ENCODE peak calls at places on chromosomes 4 and X, in eight cellular contexts. One of them, this sample, is unnamed.
A peak's percentile ranks its signal among the peaks of the same experiment; 100 is the strongest.

GRCh38 chrX:149255860-149256259 is 249.2 kb downstream of the IDS start:
- DNase-seq in neural progenitor cell: no peak
- DNase-seq in upper lobe of right lung: no peak
- DNase-seq in fibroblast of pulmonary artery: no peak
- DNase-seq in A549: no peak
- DNase-seq in HepG2: no peak
- DNase-seq in keratinocyte: no peak
- DNase-seq in heart left ventricle: no peak
- DNase-seq in this sample: no peak

GRCh38 chr4:154743683-154744340 is at the start of gene LRAT:
- DNase-seq in neural progenitor cell: peak; percentile 88
- DNase-seq in upper lobe of right lung: peak; percentile 88
- DNase-seq in fibroblast of pulmonary artery: no peak
- DNase-seq in A549: peak; percentile 10
- DNase-seq in HepG2: no peak
- DNase-seq in keratinocyte: no peak
- DNase-seq in heart left ventricle: no peak
- DNase-seq in this sample: peak; percentile 41

GRCh38 chrX:46268429-46268828 is 276.8 kb downstream of the ZNF674 start:
- DNase-seq in neural progenitor cell: no peak
- DNase-seq in upper lobe of right lung: no peak
- DNase-seq in fibroblast of pulmonary artery: peak; percentile 10
- DNase-seq in A549: peak; percentile 77
- DNase-seq in HepG2: peak; percentile 11
- DNase-seq in keratinocyte: peak; percentile 66
- DNase-seq in heart left ventricle: no peak
- DNase-seq in this sample: no peak

GRCh38 chrX:124690495-124690894 is 344.1 kb downstream of the SH2D1A start:
- DNase-seq in neural progenitor cell: no peak
- DNase-seq in upper lobe of right lung: no peak
- DNase-seq in fibroblast of pulmonary artery: no peak
- DNase-seq in A549: no peak
- DNase-seq in HepG2: no peak
- DNase-seq in keratinocyte: peak; percentile 13
- DNase-seq in heart left ventricle: no peak
- DNase-seq in this sample: no peak

GRCh38 chrX:44314259-44314734 is 29.2 kb downstream of the EFHC2 start:
- DNase-seq in neural progenitor cell: no peak
- DNase-seq in upper lobe of right lung: no peak
- DNase-seq in fibroblast of pulmonary artery: peak; percentile 76
- DNase-seq in A549: no peak
- DNase-seq in HepG2: no peak
- DNase-seq in keratinocyte: no peak
- DNase-seq in heart left ventricle: peak; percentile 44
- DNase-seq in this sample: no peak

GRCh38 chr4:76622717-76623116 is 187.7 kb downstream of the SHROOM3 start:
- DNase-seq in neural progenitor cell: no peak
- DNase-seq in upper lobe of right lung: no peak
- DNase-seq in fibroblast of pulmonary artery: no peak
- DNase-seq in A549: no peak
- DNase-seq in HepG2: no peak
- DNase-seq in keratinocyte: no peak
- DNase-seq in heart left ventricle: no peak
- DNase-seq in this sample: no peak

GRCh38 chrX:84168574-84168973 is 19.4 kb downstream of the RPS6KA6 start:
- DNase-seq in neural progenitor cell: no peak
- DNase-seq in upper lobe of right lung: no peak
- DNase-seq in fibroblast of pulmonary artery: no peak
- DNase-seq in A549: peak; percentile 12
- DNase-seq in HepG2: no peak
- DNase-seq in keratinocyte: no peak
- DNase-seq in heart left ventricle: no peak
- DNase-seq in this sample: no peak

GRCh38 chrX:96719161-96719875 is 34.7 kb downstream of the DIAPH2 start:
- DNase-seq in neural progenitor cell: no peak
- DNase-seq in upper lobe of right lung: no peak
- DNase-seq in fibroblast of pulmonary artery: no peak
- DNase-seq in A549: no peak
- DNase-seq in HepG2: no peak
- DNase-seq in keratinocyte: no peak
- DNase-seq in heart left ventricle: no peak
- DNase-seq in this sample: no peak

GRCh38 chrX:373641-374471 is 12.9 kb downstream of the PPP2R3B start:
- DNase-seq in neural progenitor cell: peak; percentile 88
- DNase-seq in upper lobe of right lung: no peak
- DNase-seq in fibroblast of pulmonary artery: peak; percentile 31
- DNase-seq in A549: peak; percentile 50
- DNase-seq in HepG2: peak; percentile 27
- DNase-seq in keratinocyte: no peak
- DNase-seq in heart left ventricle: peak; percentile 51
- DNase-seq in this sample: no peak

GRCh38 chr4:101961144-101961543 is 170.6 kb downstream of the BANK1 start:
- DNase-seq in neural progenitor cell: peak; percentile 14
- DNase-seq in upper lobe of right lung: no peak
- DNase-seq in fibroblast of pulmonary artery: no peak
- DNase-seq in A549: peak; percentile 13
- DNase-seq in HepG2: no peak
- DNase-seq in keratinocyte: no peak
- DNase-seq in heart left ventricle: no peak
- DNase-seq in this sample: no peak

GRCh38 chr4:2798399-2799301 is 5.8 kb downstream of the SH3BP2 start:
- DNase-seq in neural progenitor cell: peak; percentile 4
- DNase-seq in upper lobe of right lung: peak; percentile 85
- DNase-seq in fibroblast of pulmonary artery: peak; percentile 60
- DNase-seq in A549: no peak
- DNase-seq in HepG2: no peak
- DNase-seq in keratinocyte: no peak
- DNase-seq in heart left ventricle: peak; percentile 82
- DNase-seq in this sample: peak; percentile 63

GRCh38 chrX:40008841-40009461 is 88.8 kb downstream of the BCOR start:
- DNase-seq in neural progenitor cell: peak; percentile 72
- DNase-seq in upper lobe of right lung: peak; percentile 69
- DNase-seq in fibroblast of pulmonary artery: peak; percentile 9
- DNase-seq in A549: no peak
- DNase-seq in HepG2: no peak
- DNase-seq in keratinocyte: no peak
- DNase-seq in heart left ventricle: peak; percentile 60
- DNase-seq in this sample: peak; percentile 40

GRCh38 chr4:152935661-152936445 is at the start of gene FHDC1:
- DNase-seq in neural progenitor cell: peak; percentile 91
- DNase-seq in upper lobe of right lung: peak; percentile 94
- DNase-seq in fibroblast of pulmonary artery: no peak
- DNase-seq in A549: peak; percentile 35
- DNase-seq in HepG2: no peak
- DNase-seq in keratinocyte: peak; percentile 9
- DNase-seq in heart left ventricle: no peak
- DNase-seq in this sample: peak; percentile 17

GRCh38 chr4:108636246-108636645 is 14.2 kb upstream of the OSTC start:
- DNase-seq in neural progenitor cell: no peak
- DNase-seq in upper lobe of right lung: no peak
- DNase-seq in fibroblast of pulmonary artery: no peak
- DNase-seq in A549: no peak
- DNase-seq in HepG2: no peak
- DNase-seq in keratinocyte: no peak
- DNase-seq in heart left ventricle: no peak
- DNase-seq in this sample: no peak

GRCh38 chr4:47705326-47705981 is 132.4 kb downstream of the CORIN start:
- DNase-seq in neural progenitor cell: peak; percentile 42
- DNase-seq in upper lobe of right lung: no peak
- DNase-seq in fibroblast of pulmonary artery: peak; percentile 35
- DNase-seq in A549: peak; percentile 21
- DNase-seq in HepG2: peak; percentile 36
- DNase-seq in keratinocyte: no peak
- DNase-seq in heart left ventricle: no peak
- DNase-seq in this sample: no peak

GRCh38 chr4:147198411-147199051 is 252.9 kb upstream of the TTC29 start:
- DNase-seq in neural progenitor cell: peak; percentile 58
- DNase-seq in upper lobe of right lung: no peak
- DNase-seq in fibroblast of pulmonary artery: peak; percentile 62
- DNase-seq in A549: no peak
- DNase-seq in HepG2: no peak
- DNase-seq in keratinocyte: no peak
- DNase-seq in heart left ventricle: no peak
- DNase-seq in this sample: no peak

GRCh38 chr4:176273741-176274140 is 4.7 kb upstream of the ASB5 start:
- DNase-seq in neural progenitor cell: no peak
- DNase-seq in upper lobe of right lung: no peak
- DNase-seq in fibroblast of pulmonary artery: no peak
- DNase-seq in A549: no peak
- DNase-seq in HepG2: no peak
- DNase-seq in keratinocyte: no peak
- DNase-seq in heart left ventricle: no peak
- DNase-seq in this sample: no peak

GRCh38 chrX:8139713-8140112 is 31.4 kb downstream of the VCX2 start:
- DNase-seq in neural progenitor cell: no peak
- DNase-seq in upper lobe of right lung: no peak
- DNase-seq in fibroblast of pulmonary artery: peak; percentile 31
- DNase-seq in A549: no peak
- DNase-seq in HepG2: no peak
- DNase-seq in keratinocyte: no peak
- DNase-seq in heart left ventricle: no peak
- DNase-seq in this sample: no peak

GRCh38 chr4:102825261-102826071 is 1.9 kb downstream of the UBE2D3 start:
- DNase-seq in neural progenitor cell: peak; percentile 25
- DNase-seq in upper lobe of right lung: no peak
- DNase-seq in fibroblast of pulmonary artery: peak; percentile 79
- DNase-seq in A549: peak; percentile 63
- DNase-seq in HepG2: peak; percentile 66
- DNase-seq in keratinocyte: no peak
- DNase-seq in heart left ventricle: peak; percentile 48
- DNase-seq in this sample: no peak

GRCh38 chrX:10618911-10619310 is 1.5 kb downstream of the MID1 start:
- DNase-seq in neural progenitor cell: peak; percentile 31
- DNase-seq in upper lobe of right lung: no peak
- DNase-seq in fibroblast of pulmonary artery: no peak
- DNase-seq in A549: no peak
- DNase-seq in HepG2: no peak
- DNase-seq in keratinocyte: no peak
- DNase-seq in heart left ventricle: no peak
- DNase-seq in this sample: no peak

DNA sequence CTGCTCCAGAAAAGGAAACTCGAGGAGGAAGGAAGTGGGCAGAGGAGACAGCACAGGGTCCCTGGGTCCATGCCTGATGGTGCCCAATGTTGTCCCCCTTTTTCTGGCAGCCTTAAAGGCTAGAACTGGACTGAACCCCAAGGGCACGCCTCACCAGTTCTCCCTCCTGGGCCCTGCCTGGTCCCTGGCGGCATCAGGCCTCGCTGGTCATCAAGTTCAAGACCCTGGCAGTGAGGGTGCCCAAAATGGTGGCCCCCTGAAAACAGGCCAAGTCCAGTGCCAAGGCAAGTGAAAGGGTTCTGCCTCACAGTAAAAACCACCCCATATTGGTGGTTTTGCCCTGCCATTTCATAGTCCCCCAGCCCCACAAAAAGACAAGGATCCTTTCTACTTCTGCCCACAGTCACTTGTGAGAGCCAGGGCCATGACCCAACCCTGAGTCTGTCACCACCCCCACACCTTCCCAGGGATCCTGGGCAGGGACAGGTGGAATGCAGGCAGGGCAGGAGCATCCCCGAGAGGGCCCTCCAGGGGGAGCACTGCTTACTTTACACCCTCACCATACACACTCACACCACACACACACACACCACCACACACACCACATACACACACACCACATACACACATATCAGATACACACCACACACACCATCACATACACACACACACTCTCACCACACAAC is 107.6 kb downstream of the DCTD start:
- DNase-seq in neural progenitor cell: no peak
- DNase-seq in upper lobe of right lung: no peak
- DNase-seq in fibroblast of pulmonary artery: peak; percentile 11
- DNase-seq in A549: no peak
- DNase-seq in HepG2: peak; percentile 6
- DNase-seq in keratinocyte: peak; percentile 15
- DNase-seq in heart left ventricle: no peak
- DNase-seq in this sample: no peak
- TF ChIP-seq CTCF in neural progenitor cell: peak; percentile 16
- TF ChIP-seq CTCF in upper lobe of right lung: peak; percentile 9
- TF ChIP-seq CTCF in fibroblast of pulmonary artery: peak; percentile 30
- TF ChIP-seq CTCF in A549: no peak
- TF ChIP-seq CTCF in HepG2: peak; percentile 63
- TF ChIP-seq CTCF in keratinocyte: no peak
- TF ChIP-seq CTCF in heart left ventricle: no peak
- TF ChIP-seq CTCF in this sample: no peak

DNA sequence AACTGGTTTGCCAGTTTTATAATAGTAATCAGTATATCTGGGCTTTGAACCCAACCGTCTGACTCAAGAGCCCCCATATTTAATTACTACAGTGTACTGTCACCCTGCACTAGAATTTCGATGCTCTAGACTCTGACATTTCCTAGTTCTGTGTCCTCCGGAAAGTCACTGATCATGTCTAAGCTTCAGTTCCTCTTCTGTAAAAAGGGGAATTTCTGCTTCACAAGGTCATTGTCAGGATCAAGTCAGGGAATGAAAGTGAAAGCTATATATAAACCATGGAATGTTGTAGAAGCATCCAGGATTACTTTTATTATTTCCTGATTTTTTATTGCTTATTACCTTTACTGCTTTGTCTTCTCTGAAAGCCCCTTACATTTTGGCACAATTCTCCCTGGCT is 4.0 kb upstream of the KCNIP4 start:
- DNase-seq in neural progenitor cell: no peak
- DNase-seq in upper lobe of right lung: no peak
- DNase-seq in fibroblast of pulmonary artery: no peak
- DNase-seq in A549: no peak
- DNase-seq in HepG2: no peak
- DNase-seq in keratinocyte: no peak
- DNase-seq in heart left ventricle: no peak
- DNase-seq in this sample: no peak
- H3K4me3 ChIP-seq in neural progenitor cell: no peak overlapping the region
- H3K4me3 ChIP-seq in upper lobe of right lung: no peak overlapping the region
- H3K4me3 ChIP-seq in fibroblast of pulmonary artery: no peak overlapping the region
- H3K4me3 ChIP-seq in A549: no peak overlapping the region
- H3K4me3 ChIP-seq in HepG2: no peak overlapping the region
- H3K4me3 ChIP-seq in keratinocyte: no peak overlapping the region
- H3K4me3 ChIP-seq in heart left ventricle: no peak overlapping the region
- H3K4me3 ChIP-seq in this sample: no peak overlapping the region

GRCh38 chrX:51860679-51861078 is 32.7 kb upstream of the MAGED1 start:
- DNase-seq in neural progenitor cell: peak; percentile 52
- DNase-seq in upper lobe of right lung: no peak
- DNase-seq in fibroblast of pulmonary artery: peak; percentile 60
- DNase-seq in A549: peak; percentile 25
- DNase-seq in HepG2: peak; percentile 14
- DNase-seq in keratinocyte: no peak
- DNase-seq in heart left ventricle: no peak
- DNase-seq in this sample: no peak
- TF ChIP-seq CTCF in neural progenitor cell: peak; percentile 57
- TF ChIP-seq CTCF in upper lobe of right lung: peak; percentile 44
- TF ChIP-seq CTCF in fibroblast of pulmonary artery: peak; percentile 61
- TF ChIP-seq CTCF in A549: no peak
- TF ChIP-seq CTCF in HepG2: peak; percentile 62
- TF ChIP-seq CTCF in keratinocyte: peak; percentile 27
- TF ChIP-seq CTCF in heart left ventricle: peak; percentile 40
- TF ChIP-seq CTCF in this sample: peak; percentile 36

GRCh38 chrX:71542411-71542810 is 9.5 kb downstream of the OGT start:
- DNase-seq in neural progenitor cell: no peak
- DNase-seq in upper lobe of right lung: no peak
- DNase-seq in fibroblast of pulmonary artery: peak; percentile 76
- DNase-seq in A549: no peak
- DNase-seq in HepG2: no peak
- DNase-seq in keratinocyte: no peak
- DNase-seq in heart left ventricle: no peak
- DNase-seq in this sample: no peak
- H3K4me3 ChIP-seq in neural progenitor cell: no peak overlapping the region
- H3K4me3 ChIP-seq in upper lobe of right lung: no peak overlapping the region
- H3K4me3 ChIP-seq in fibroblast of pulmonary artery: no peak overlapping the region
- H3K4me3 ChIP-seq in A549: no peak overlapping the region
- H3K4me3 ChIP-seq in HepG2: no peak overlapping the region
- H3K4me3 ChIP-seq in keratinocyte: no peak overlapping the region
- H3K4me3 ChIP-seq in heart left ventricle: no peak overlapping the region
- H3K4me3 ChIP-seq in this sample: no peak overlapping the region

This sample was measured in psoas muscle.